ENCODE peak calls at places on chromosomes 5 and 9, in nine cellular contexts. One of them, this sample, is unnamed.

GRCh38 chr5:116766470-116766947 is 191.9 kb upstream of the SEMA6A start:
- DNase-seq in prostate gland: no peak
- DNase-seq in adrenal gland: peak
- DNase-seq in IMR-90: no peak
- DNase-seq in K562: no peak
- DNase-seq in sigmoid colon: peak
- DNase-seq in transverse colon: no peak
- DNase-seq in HCT116: peak
- DNase-seq in tibial nerve: no peak
- DNase-seq in this sample: peak

GRCh38 chr9:78590068-78590467 is 293.1 kb downstream of the PSAT1 start:
- DNase-seq in prostate gland: no peak
- DNase-seq in adrenal gland: no peak
- DNase-seq in IMR-90: peak
- DNase-seq in K562: no peak
- DNase-seq in sigmoid colon: no peak
- DNase-seq in transverse colon: no peak
- DNase-seq in HCT116: no peak
- DNase-seq in tibial nerve: no peak
- DNase-seq in this sample: no peak

GRCh38 chr5:1545798-1546355 is 22.1 kb upstream of the LPCAT1 start:
- DNase-seq in prostate gland: no peak
- DNase-seq in adrenal gland: no peak
- DNase-seq in IMR-90: no peak
- DNase-seq in K562: no peak
- DNase-seq in sigmoid colon: no peak
- DNase-seq in transverse colon: no peak
- DNase-seq in HCT116: no peak
- DNase-seq in tibial nerve: no peak
- DNase-seq in this sample: peak

GRCh38 chr9:16178294-16178693 is 625.5 kb downstream of the CCDC171 start:
- DNase-seq in prostate gland: no peak
- DNase-seq in adrenal gland: no peak
- DNase-seq in IMR-90: no peak
- DNase-seq in K562: no peak
- DNase-seq in sigmoid colon: no peak
- DNase-seq in transverse colon: no peak
- DNase-seq in HCT116: no peak
- DNase-seq in tibial nerve: no peak
- DNase-seq in this sample: no peak

GRCh38 chr5:103216137-103216536 is 42.4 kb upstream of the MACIR start:
- DNase-seq in prostate gland: no peak
- DNase-seq in adrenal gland: no peak
- DNase-seq in IMR-90: peak
- DNase-seq in K562: no peak
- DNase-seq in sigmoid colon: no peak
- DNase-seq in transverse colon: no peak
- DNase-seq in HCT116: no peak
- DNase-seq in tibial nerve: no peak
- DNase-seq in this sample: no peak

GRCh38 chr9:78074385-78075291 is 43.0 kb upstream of the GNAQ start:
- DNase-seq in prostate gland: no peak
- DNase-seq in adrenal gland: no peak
- DNase-seq in IMR-90: no peak
- DNase-seq in K562: no peak
- DNase-seq in sigmoid colon: no peak
- DNase-seq in transverse colon: no peak
- DNase-seq in HCT116: no peak
- DNase-seq in tibial nerve: no peak
- DNase-seq in this sample: no peak

GRCh38 chr5:138170299-138170698 is 8.1 kb downstream of the BRD8 start:
- DNase-seq in prostate gland: no peak
- DNase-seq in adrenal gland: no peak
- DNase-seq in IMR-90: no peak
- DNase-seq in K562: no peak
- DNase-seq in sigmoid colon: no peak
- DNase-seq in transverse colon: no peak
- DNase-seq in HCT116: no peak
- DNase-seq in tibial nerve: no peak
- DNase-seq in this sample: no peak

GRCh38 chr9:89605181-89606048 is 603 bp downstream of the GADD45G start:
- DNase-seq in prostate gland: peak
- DNase-seq in adrenal gland: peak
- DNase-seq in IMR-90: peak
- DNase-seq in K562: peak
- DNase-seq in sigmoid colon: peak
- DNase-seq in transverse colon: peak
- DNase-seq in HCT116: no peak
- DNase-seq in tibial nerve: peak
- DNase-seq in this sample: peak

DNA sequence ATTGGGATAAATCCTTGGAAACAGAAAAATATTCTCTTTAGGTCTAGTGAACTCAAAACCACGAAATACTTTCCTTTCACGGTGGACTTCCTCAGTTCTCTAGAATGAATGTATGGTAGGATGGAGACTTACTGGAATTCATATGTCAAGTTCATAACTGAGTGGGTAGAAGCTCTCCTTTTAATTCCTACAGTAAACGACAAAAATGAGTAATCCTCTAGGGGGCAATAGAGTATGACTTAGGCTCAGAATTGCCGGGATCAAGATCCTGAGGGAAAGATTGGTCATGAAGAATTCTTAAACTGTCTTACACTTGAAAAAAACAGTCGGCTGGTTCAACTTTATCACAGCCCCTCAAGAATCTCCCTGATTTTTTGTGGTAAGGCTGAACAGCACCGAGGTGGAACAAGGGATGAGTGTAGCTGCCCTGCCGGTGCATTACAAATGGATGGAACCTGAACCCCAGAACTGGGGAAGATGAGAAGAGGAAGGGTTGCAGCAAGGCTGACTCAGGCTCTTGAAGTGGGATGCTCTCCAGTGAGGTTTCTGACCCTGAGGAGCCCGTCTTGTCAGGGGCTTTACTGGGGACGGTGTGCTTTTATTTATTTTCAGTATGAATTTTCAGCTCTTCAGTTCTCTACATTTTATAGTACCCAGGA is 14.0 kb upstream of the LOX start:
- DNase-seq in prostate gland: no peak
- DNase-seq in adrenal gland: no peak
- DNase-seq in IMR-90: peak
- DNase-seq in K562: no peak
- DNase-seq in sigmoid colon: no peak
- DNase-seq in transverse colon: no peak
- DNase-seq in HCT116: peak
- DNase-seq in tibial nerve: no peak
- DNase-seq in this sample: no peak
- TF ChIP-seq POLR2A in prostate gland: no peak
- TF ChIP-seq POLR2A in adrenal gland: no peak
- TF ChIP-seq POLR2A in IMR-90: no peak
- TF ChIP-seq POLR2A in K562: no peak
- TF ChIP-seq POLR2A in sigmoid colon: no peak
- TF ChIP-seq POLR2A in transverse colon: no peak
- TF ChIP-seq POLR2A in HCT116: no peak
- TF ChIP-seq POLR2A in tibial nerve: no peak
- TF ChIP-seq POLR2A in this sample: no peak

GRCh38 chr5:141510160-141510559 is 21.3 kb downstream of the PCDHGC5 start:
- DNase-seq in prostate gland: no peak
- DNase-seq in adrenal gland: peak
- DNase-seq in IMR-90: no peak
- DNase-seq in K562: no peak
- DNase-seq in sigmoid colon: no peak
- DNase-seq in transverse colon: no peak
- DNase-seq in HCT116: no peak
- DNase-seq in tibial nerve: no peak
- DNase-seq in this sample: no peak

GRCh38 chr5:141507387-141508091 is 18.7 kb downstream of the PCDHGC5 start:
- DNase-seq in prostate gland: no peak
- DNase-seq in adrenal gland: peak
- DNase-seq in IMR-90: peak
- DNase-seq in K562: no peak
- DNase-seq in sigmoid colon: peak
- DNase-seq in transverse colon: no peak
- DNase-seq in HCT116: no peak
- DNase-seq in tibial nerve: peak
- DNase-seq in this sample: no peak

GRCh38 chr5:141508440-141508807 is 19.5 kb downstream of the PCDHGC5 start:
- DNase-seq in prostate gland: no peak
- DNase-seq in adrenal gland: peak
- DNase-seq in IMR-90: no peak
- DNase-seq in K562: no peak
- DNase-seq in sigmoid colon: no peak
- DNase-seq in transverse colon: no peak
- DNase-seq in HCT116: no peak
- DNase-seq in tibial nerve: no peak
- DNase-seq in this sample: no peak

GRCh38 chr5:141510850-141511718 is 22.2 kb downstream of the PCDHGC5 start:
- DNase-seq in prostate gland: no peak
- DNase-seq in adrenal gland: peak
- DNase-seq in IMR-90: no peak
- DNase-seq in K562: no peak
- DNase-seq in sigmoid colon: no peak
- DNase-seq in transverse colon: no peak
- DNase-seq in HCT116: no peak
- DNase-seq in tibial nerve: no peak
- DNase-seq in this sample: no peak

DNA sequence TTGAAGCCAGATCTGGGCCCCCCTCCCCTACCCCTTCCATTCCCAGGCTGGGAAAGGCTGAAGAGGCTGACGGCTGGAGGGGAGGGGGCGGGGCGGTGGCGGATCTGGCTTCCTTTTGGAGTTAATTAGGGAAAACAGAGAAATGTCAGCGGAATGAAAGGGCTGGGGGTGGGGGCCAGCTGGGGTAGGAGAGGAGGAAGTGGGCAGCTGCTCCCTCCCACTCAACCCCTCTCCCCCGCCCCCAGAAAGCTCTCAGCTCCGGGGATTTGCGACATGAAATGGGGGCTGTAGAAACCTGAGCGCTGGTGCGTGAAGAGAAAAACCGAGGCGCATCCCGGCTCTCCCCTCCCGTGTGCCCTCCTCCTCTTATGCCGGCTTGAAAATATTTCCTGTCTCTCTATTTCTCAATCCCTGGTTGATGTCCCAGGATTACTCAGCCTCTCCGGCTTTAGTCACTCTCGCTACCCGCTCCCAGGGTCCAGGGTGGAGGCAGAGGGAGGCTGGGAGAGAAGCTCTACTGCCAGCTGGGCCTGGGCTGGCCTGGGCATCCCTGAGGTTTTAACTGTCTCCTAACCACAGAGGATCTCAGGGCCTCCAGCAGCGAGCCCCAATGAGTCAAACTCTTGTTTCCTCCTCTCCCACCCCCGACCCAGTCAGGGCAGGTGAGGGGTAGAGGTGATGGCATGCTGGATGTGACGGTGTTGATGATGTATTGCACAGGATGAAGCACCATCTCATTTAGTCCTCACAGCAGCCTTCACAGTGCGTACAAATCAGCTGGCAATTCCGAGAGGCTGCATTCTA is 20.1 kb downstream of the PCDHGC5 start:
- DNase-seq in prostate gland: no peak
- DNase-seq in adrenal gland: peak
- DNase-seq in IMR-90: peak
- DNase-seq in K562: no peak
- DNase-seq in sigmoid colon: peak
- DNase-seq in transverse colon: peak
- DNase-seq in HCT116: no peak
- DNase-seq in tibial nerve: no peak
- DNase-seq in this sample: peak
- TF ChIP-seq POLR2A in prostate gland: no peak
- TF ChIP-seq POLR2A in adrenal gland: peak
- TF ChIP-seq POLR2A in IMR-90: peak
- TF ChIP-seq POLR2A in K562: no peak
- TF ChIP-seq POLR2A in sigmoid colon: peak
- TF ChIP-seq POLR2A in transverse colon: peak
- TF ChIP-seq POLR2A in HCT116: no peak
- TF ChIP-seq POLR2A in tibial nerve: no peak
- TF ChIP-seq POLR2A in this sample: no peak

GRCh38 chr5:135396459-135397055 is 2.5 kb downstream of the MACROH2A1 start:
- DNase-seq in prostate gland: no peak
- DNase-seq in adrenal gland: no peak
- DNase-seq in IMR-90: no peak
- DNase-seq in K562: no peak
- DNase-seq in sigmoid colon: no peak
- DNase-seq in transverse colon: no peak
- DNase-seq in HCT116: no peak
- DNase-seq in tibial nerve: no peak
- DNase-seq in this sample: no peak

GRCh38 chr5:135400866-135401265 is 1.8 kb upstream of the MACROH2A1 start:
- DNase-seq in prostate gland: no peak
- DNase-seq in adrenal gland: no peak
- DNase-seq in IMR-90: no peak
- DNase-seq in K562: no peak
- DNase-seq in sigmoid colon: no peak
- DNase-seq in transverse colon: no peak
- DNase-seq in HCT116: no peak
- DNase-seq in tibial nerve: no peak
- DNase-seq in this sample: no peak

GRCh38 chr5:135399838-135400542 is 959 bp upstream of the MACROH2A1 start:
- DNase-seq in prostate gland: no peak
- DNase-seq in adrenal gland: no peak
- DNase-seq in IMR-90: no peak
- DNase-seq in K562: no peak
- DNase-seq in sigmoid colon: no peak
- DNase-seq in transverse colon: no peak
- DNase-seq in HCT116: no peak
- DNase-seq in tibial nerve: no peak
- DNase-seq in this sample: no peak

GRCh38 chr5:135398160-135398854 is 724 bp downstream of the MACROH2A1 start:
- DNase-seq in prostate gland: no peak
- DNase-seq in adrenal gland: no peak
- DNase-seq in IMR-90: no peak
- DNase-seq in K562: peak
- DNase-seq in sigmoid colon: no peak
- DNase-seq in transverse colon: peak
- DNase-seq in HCT116: peak
- DNase-seq in tibial nerve: no peak
- DNase-seq in this sample: peak

GRCh38 chr5:135398855-135399837 is at the start of gene MACROH2A1:
- DNase-seq in prostate gland: peak
- DNase-seq in adrenal gland: peak
- DNase-seq in IMR-90: peak
- DNase-seq in K562: peak
- DNase-seq in sigmoid colon: peak
- DNase-seq in transverse colon: peak
- DNase-seq in HCT116: peak
- DNase-seq in tibial nerve: peak
- DNase-seq in this sample: peak
- TF ChIP-seq POLR2A in prostate gland: peak
- TF ChIP-seq POLR2A in adrenal gland: peak
- TF ChIP-seq POLR2A in IMR-90: peak
- TF ChIP-seq POLR2A in K562: peak
- TF ChIP-seq POLR2A in sigmoid colon: peak
- TF ChIP-seq POLR2A in transverse colon: peak
- TF ChIP-seq POLR2A in HCT116: peak
- TF ChIP-seq POLR2A in tibial nerve: peak
- TF ChIP-seq POLR2A in this sample: no peak

GRCh38 chr5:34436761-34437501 is 219.2 kb upstream of the RAI14 start:
- DNase-seq in prostate gland: no peak
- DNase-seq in adrenal gland: no peak
- DNase-seq in IMR-90: peak
- DNase-seq in K562: no peak
- DNase-seq in sigmoid colon: no peak
- DNase-seq in transverse colon: no peak
- DNase-seq in HCT116: no peak
- DNase-seq in tibial nerve: no peak
- DNase-seq in this sample: no peak

DNA sequence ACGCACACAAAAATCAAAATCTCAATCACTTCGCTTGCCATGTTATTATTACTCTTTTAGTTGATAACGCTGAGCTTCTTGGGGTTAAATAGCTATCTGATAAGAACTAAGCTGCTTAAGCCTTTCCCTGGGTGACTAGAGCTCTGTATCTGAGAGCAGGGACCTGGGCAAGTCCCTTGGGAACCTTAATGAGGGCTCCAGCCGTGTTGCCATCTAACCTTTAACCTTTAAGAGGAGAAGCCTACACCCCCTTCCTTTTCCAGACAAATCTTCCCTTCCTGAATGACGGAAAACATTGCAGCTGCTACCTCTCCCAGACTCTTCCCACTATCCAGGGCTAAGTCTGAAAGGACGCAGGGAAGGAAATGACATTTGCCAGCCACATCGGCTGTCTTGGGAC is 216.5 kb upstream of the RAI14 start:
- DNase-seq in prostate gland: no peak
- DNase-seq in adrenal gland: no peak
- DNase-seq in IMR-90: no peak
- DNase-seq in K562: no peak
- DNase-seq in sigmoid colon: no peak
- DNase-seq in transverse colon: no peak
- DNase-seq in HCT116: no peak
- DNase-seq in tibial nerve: no peak
- DNase-seq in this sample: no peak
- TF ChIP-seq POLR2A in prostate gland: no peak
- TF ChIP-seq POLR2A in adrenal gland: no peak
- TF ChIP-seq POLR2A in IMR-90: no peak
- TF ChIP-seq POLR2A in K562: no peak
- TF ChIP-seq POLR2A in sigmoid colon: no peak
- TF ChIP-seq POLR2A in transverse colon: no peak
- TF ChIP-seq POLR2A in HCT116: no peak
- TF ChIP-seq POLR2A in tibial nerve: no peak
- TF ChIP-seq POLR2A in this sample: no peak